ENCODE peak calls at places on chromosomes 12 and 14, in four cellular contexts. One of them, this sample, is unnamed.

GRCh38 chr12:82025462-82025861 is 266.3 kb upstream of the PPFIA2 start:
- DNase-seq in GM18507: no peak
- DNase-seq in AG09319: no peak
- DNase-seq in RWPE2: no peak
- DNase-seq in this sample: no peak

GRCh38 chr12:45966486-45966885 is 23.9 kb downstream of the SCAF11 start:
- DNase-seq in RWPE2: no peak
- DNase-seq in AG09319: no peak
- DNase-seq in GM18507: no peak
- DNase-seq in this sample: no peak

GRCh38 chr12:28108599-28108998 is 81.7 kb upstream of the CCDC91 start:
- DNase-seq in GM18507: no peak
- DNase-seq in AG09319: no peak
- DNase-seq in RWPE2: no peak
- DNase-seq in this sample: no peak

GRCh38 chr12:47033081-47033480 is 46.3 kb upstream of the PCED1B start:
- DNase-seq in RWPE2: no peak
- DNase-seq in GM18507: no peak
- DNase-seq in AG09319: no peak
- DNase-seq in this sample: no peak

GRCh38 chr12:50620050-50620974 is 115.5 kb downstream of the DIP2B start:
- DNase-seq in AG09319: peak
- DNase-seq in RWPE2: peak
- DNase-seq in GM18507: no peak
- DNase-seq in this sample: peak

GRCh38 chr12:6606331-6607131 is 648 bp downstream of the CHD4 start:
- DNase-seq in GM18507: no peak
- DNase-seq in AG09319: no peak
- DNase-seq in RWPE2: no peak
- DNase-seq in this sample: no peak

GRCh38 chr12:109346920-109347319 is 780 bp upstream of the MYO1H start:
- DNase-seq in GM18507: no peak
- DNase-seq in RWPE2: no peak
- DNase-seq in AG09319: no peak
- DNase-seq in this sample: no peak

GRCh38 chr14:78725086-78725485 is 554.9 kb downstream of the NRXN3 start:
- DNase-seq in AG09319: no peak
- DNase-seq in GM18507: no peak
- DNase-seq in RWPE2: no peak
- DNase-seq in this sample: peak

GRCh38 chr14:50249118-50249775 is 17.9 kb upstream of the SOS2 start:
- DNase-seq in RWPE2: no peak
- DNase-seq in GM18507: no peak
- DNase-seq in AG09319: no peak
- DNase-seq in this sample: no peak

GRCh38 chr12:121227294-121227693 is 17.4 kb downstream of the P2RX4 start:
- DNase-seq in AG09319: no peak
- DNase-seq in GM18507: no peak
- DNase-seq in RWPE2: no peak
- DNase-seq in this sample: no peak

GRCh38 chr14:58477653-58478052 is 50.1 kb downstream of the KIAA0586 start:
- DNase-seq in RWPE2: no peak
- DNase-seq in AG09319: no peak
- DNase-seq in GM18507: no peak
- DNase-seq in this sample: no peak

GRCh38 chr12:24997970-24998582 is 49.2 kb upstream of the BCAT1 start:
- DNase-seq in RWPE2: no peak
- DNase-seq in GM18507: peak
- DNase-seq in AG09319: peak
- DNase-seq in this sample: no peak

GRCh38 chr12:100382327-100382726 is 25.5 kb downstream of the SLC17A8 start:
- DNase-seq in RWPE2: no peak
- DNase-seq in GM18507: no peak
- DNase-seq in AG09319: no peak
- DNase-seq in this sample: no peak

GRCh38 chr12:57429473-57430116 is 1.2 kb downstream of the R3HDM2 start:
- DNase-seq in AG09319: no peak
- DNase-seq in GM18507: no peak
- DNase-seq in RWPE2: no peak
- DNase-seq in this sample: no peak

GRCh38 chr14:101476258-101476930 is 84.9 kb upstream of the DIO3 start:
- DNase-seq in GM18507: no peak
- DNase-seq in RWPE2: peak
- DNase-seq in AG09319: no peak
- DNase-seq in this sample: no peak

GRCh38 chr12:21294176-21294575 is 40.5 kb downstream of the SLCO1A2 start:
- DNase-seq in GM18507: no peak
- DNase-seq in RWPE2: no peak
- DNase-seq in AG09319: no peak
- DNase-seq in this sample: no peak

GRCh38 chr14:22848391-22849164 is 12.2 kb downstream of the MMP14 start:
- DNase-seq in AG09319: peak
- DNase-seq in RWPE2: peak
- DNase-seq in GM18507: no peak
- DNase-seq in this sample: no peak

GRCh38 chr14:69535230-69535848 is 39.3 kb downstream of the CCDC177 start:
- DNase-seq in GM18507: no peak
- DNase-seq in AG09319: peak
- DNase-seq in RWPE2: no peak
- DNase-seq in this sample: peak

GRCh38 chr12:123384994-123385376 is 1.1 kb downstream of the KMT5A start:
- DNase-seq in RWPE2: no peak
- DNase-seq in AG09319: no peak
- DNase-seq in GM18507: no peak
- DNase-seq in this sample: no peak

GRCh38 chr14:36233217-36233616 is 56.7 kb upstream of the PTCSC3 start:
- DNase-seq in RWPE2: no peak
- DNase-seq in GM18507: no peak
- DNase-seq in AG09319: no peak
- DNase-seq in this sample: no peak

GRCh38 chr14:63960926-63961567 is 108.2 kb downstream of the SYNE2 start:
- DNase-seq in GM18507: no peak
- DNase-seq in RWPE2: no peak
- DNase-seq in AG09319: no peak
- DNase-seq in this sample: no peak

GRCh38 chr14:102252834-102253801 is 51.8 kb downstream of the MOK start:
- DNase-seq in GM18507: no peak
- DNase-seq in AG09319: no peak
- DNase-seq in RWPE2: no peak
- DNase-seq in this sample: no peak